ENCODE peak calls at places on chromosomes 13 and 19, in five cellular contexts. K is effector memory CD4-positive, alpha-beta T cell; M is CD8-positive, alpha-beta memory T cell; B is PC-3; E is fibroblast of lung. L is an unnamed sample.

GRCh38 chr13:23871616-23872220 is 17.5 kb downstream of the MIPEP start:
- DNase-seq in K (no peak), B (peak), E (peak), M (no peak), L (no peak)

GRCh38 chr19:55646889-55647731 is 902 bp upstream of the CCDC106 start:
- DNase-seq in B (peak), K (no peak), M (no peak), E (no peak), L (no peak)

GRCh38 chr19:39413269-39413902 is 917 bp downstream of the PLEKHG2 start:
- DNase-seq in E (peak), B (no peak), M (no peak), K (no peak), L (no peak)

GRCh38 chr19:15469513-15470297 is 5.4 kb upstream of the RASAL3 start:
- DNase-seq in M (peak), K (no peak), E (no peak), B (no peak), L (no peak)

GRCh38 chr19:40702337-40703012 is 12.0 kb upstream of the NUMBL start:
- DNase-seq in E (peak), M (no peak), B (peak), K (no peak), L (no peak)

GRCh38 chr19:36128392-36128736 is 11.5 kb upstream of the CAPNS1 start:
- DNase-seq in E (no peak), M (no peak), K (no peak), B (no peak), L (no peak)

GRCh38 chr13:23469901-23470525 is 36.5 kb upstream of the SACS start:
- DNase-seq in B (no peak), M (no peak), K (no peak), E (no peak), L (no peak)

GRCh38 chr19:30386551-30387143 is 14.5 kb downstream of the ZNF536 start:
- DNase-seq in B (no peak), K (no peak), M (no peak), E (no peak), L (no peak)

DNA sequence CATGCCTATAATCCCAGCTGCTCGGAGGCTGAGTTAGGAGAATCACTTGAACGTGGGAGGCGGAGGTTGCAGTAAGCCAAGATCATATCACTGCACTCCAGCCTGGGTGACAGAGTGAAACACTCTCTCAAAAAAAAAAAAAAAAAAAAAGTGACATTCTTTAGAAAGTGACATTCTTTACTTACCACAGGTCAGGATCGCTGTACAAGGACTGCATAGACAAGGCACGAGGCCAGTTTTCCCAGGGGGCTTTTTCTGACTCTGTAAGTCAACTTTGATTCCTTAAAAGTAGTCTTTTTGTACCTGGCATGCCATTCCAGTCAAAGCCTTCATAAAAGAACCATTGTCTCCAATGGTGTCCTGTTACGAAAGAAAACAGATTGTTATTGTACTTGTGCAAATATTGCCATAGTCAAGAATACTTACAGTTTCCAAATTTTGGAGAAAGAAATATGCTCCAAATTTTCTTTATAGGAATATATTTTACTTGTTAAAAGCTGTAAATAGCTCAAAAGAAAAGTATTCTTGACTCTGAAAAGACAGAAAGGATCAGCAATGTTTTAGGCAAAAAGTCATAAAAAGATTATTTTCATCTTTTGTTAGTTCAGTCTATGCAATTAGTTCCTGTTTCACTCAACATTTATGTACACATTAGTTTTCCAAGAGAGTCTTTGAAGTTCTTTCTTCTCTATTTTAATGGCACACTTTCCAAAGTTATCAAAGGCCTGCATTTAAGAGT is 39.3 kb downstream of the CEACAM1 start:
- DNase-seq in B (peak), E (no peak), M (no peak), K (no peak), L (no peak)
- H3K4me3 ChIP-seq in B (no peak), E (no peak), M (no peak), K (no peak), L (no peak)

GRCh38 chr13:27449936-27450828 is at the start of gene MTIF3:
- DNase-seq in K (peak), M (peak), B (peak), E (peak), L (peak)
- H3K4me3 ChIP-seq in K (peak), M (peak), B (peak), E (peak), L (peak)

GRCh38 chr13:110416131-110416584 is 109.1 kb downstream of the COL4A2 start:
- DNase-seq in B (no peak), M (no peak), E (peak), K (no peak), L (no peak)
- H3K4me3 ChIP-seq in B (no peak), M (no peak), E (no peak), K (no peak), L (no peak)

GRCh38 chr19:18496167-18496979 is 25.5 kb downstream of the ELL start:
- DNase-seq in K (peak), B (peak), M (peak), E (no peak), L (no peak)

GRCh38 chr19:18493440-18494266 is 28.2 kb downstream of the ELL start:
- DNase-seq in K (no peak), B (no peak), M (no peak), E (peak), L (no peak)

GRCh38 chr19:18496980-18497256 is 25.0 kb downstream of the ELL start:
- DNase-seq in K (no peak), E (no peak), B (no peak), M (no peak), L (no peak)

GRCh38 chr19:18494267-18494607 is 27.6 kb downstream of the ELL start:
- DNase-seq in K (no peak), E (peak), B (no peak), M (peak), L (no peak)

DNA sequence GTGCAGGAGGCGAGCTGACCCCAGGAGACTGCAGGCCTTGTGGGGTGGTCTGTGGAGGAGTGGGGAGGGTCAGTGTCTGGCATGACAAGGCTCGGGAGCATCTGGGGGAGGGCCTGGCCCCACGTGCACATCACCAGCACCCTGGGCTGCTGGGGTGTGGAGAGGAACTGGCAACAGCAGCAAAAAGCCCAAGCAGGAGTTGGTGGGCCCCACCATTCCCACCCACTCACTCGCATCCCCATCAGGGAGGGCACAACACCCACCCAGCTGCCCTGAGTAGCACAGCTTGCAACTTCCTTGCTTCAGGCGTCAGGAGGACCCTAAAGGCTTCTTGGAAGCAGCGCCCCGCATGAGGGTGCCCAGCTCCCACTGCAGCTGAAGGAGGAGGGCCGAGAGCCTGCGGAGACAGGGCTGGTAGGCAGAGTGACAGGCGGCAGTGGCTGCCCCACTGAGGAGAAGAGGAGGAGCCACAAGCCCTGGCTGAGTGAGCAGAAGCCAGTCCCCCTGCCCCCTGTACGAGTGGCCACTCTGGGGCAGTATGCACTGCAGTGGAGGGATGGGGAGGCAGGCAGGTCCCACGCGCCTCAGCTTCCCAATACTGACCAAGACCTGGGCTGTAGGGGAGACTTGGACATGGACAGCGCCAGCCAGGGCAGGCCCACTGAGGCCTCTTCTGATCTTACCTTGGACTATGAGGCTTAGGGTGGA is 26.5 kb downstream of the ELL start:
- DNase-seq in K (no peak), E (no peak), M (peak), B (no peak), L (no peak)
- H3K4me3 ChIP-seq in K (peak), E (no peak), M (peak), B (no peak), L (no peak)

DNA sequence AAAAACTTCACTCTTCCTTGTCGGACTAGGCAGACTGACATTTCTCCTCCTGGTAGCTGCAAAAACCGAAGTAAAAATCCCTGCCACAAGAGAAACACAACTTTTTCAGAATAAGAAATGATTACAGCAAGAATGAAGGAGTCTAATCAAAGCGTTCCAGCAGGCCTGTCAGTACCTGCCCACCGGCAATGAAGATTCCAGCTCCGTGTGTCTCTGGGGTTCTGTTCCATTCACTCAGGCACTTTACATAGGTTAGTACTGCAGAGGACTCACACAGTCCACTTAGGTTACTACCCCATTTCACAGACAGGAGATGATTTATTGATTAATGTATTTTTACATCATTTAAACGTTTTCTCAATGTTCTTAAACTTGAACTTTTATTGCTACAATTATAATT is 275.5 kb downstream of the NHLRC3 start:
- DNase-seq in M (no peak), K (no peak), E (no peak), B (no peak), L (no peak)
- H3K4me3 ChIP-seq in M (no peak), K (no peak), E (no peak), B (no peak), L (no peak)

GRCh38 chr19:46862974-46863632 is 2.3 kb downstream of the ARHGAP35 start:
- DNase-seq in B (no peak), E (no peak), K (no peak), M (no peak), L (no peak)
- H3K4me3 ChIP-seq in B (peak), E (peak), K (no peak), M (peak), L (peak)

GRCh38 chr19:1406496-1406817 is 929 bp upstream of the DAZAP1 start:
- DNase-seq in E (no peak), K (no peak), B (no peak), M (no peak), L (no peak)
- H3K4me3 ChIP-seq in E (peak), K (peak), B (peak), M (peak), L (peak)

DNA sequence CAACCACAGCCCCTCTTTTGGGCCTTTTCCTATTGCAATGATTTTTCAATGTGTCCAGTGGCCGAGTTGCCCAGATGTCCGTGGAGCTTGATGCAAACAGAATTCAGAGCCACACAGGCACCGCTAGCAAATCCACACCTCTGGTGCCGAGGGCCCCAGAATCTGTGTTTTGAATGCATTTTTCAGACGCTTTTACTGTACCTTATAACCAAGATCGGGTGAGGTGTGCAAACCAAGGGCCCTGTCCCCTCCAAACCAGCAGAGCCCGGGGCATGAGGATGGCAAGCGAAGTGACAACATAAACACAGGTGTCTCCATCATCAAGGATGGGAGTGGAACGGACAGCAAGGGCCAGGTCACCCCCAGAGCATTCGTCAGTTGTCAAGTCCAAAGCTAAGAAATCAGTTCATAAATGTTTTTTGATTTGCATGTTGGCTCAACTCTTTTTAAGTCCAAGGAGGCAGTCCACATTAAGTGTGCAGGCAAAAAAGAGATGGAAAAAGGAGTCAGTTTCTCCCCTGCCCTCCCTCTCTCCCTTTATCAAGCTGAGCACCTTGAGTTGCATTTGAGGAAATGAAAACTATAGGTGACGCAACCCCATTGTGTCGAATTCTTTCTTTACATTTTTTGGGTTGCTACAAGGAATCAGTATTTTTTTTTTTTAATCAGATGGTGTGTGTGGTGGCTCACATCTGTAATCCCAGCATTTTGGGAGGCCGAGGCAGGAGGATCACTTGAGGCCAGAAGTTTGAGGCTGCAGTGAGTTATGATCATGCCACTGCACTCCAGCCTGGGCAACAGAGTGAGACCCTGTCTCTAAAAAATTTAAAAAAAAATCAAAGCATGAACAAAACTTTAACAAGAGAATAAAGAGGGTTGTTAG is 2.9 kb downstream of the CCDC8 start:
- DNase-seq in K (no peak), M (no peak), E (no peak), B (no peak), L (no peak)
- H3K4me3 ChIP-seq in K (no peak), M (no peak), E (peak), B (no peak), L (no peak)

GRCh38 chr13:29908411-29908810 is 58.0 kb upstream of the UBL3 start:
- DNase-seq in B (peak), K (no peak), E (peak), M (no peak), L (no peak)
- H3K4me3 ChIP-seq in B (no peak), K (no peak), E (no peak), M (no peak), L (no peak)

L was measured in GM12864.